ENCODE peak calls at places on chromosomes 7 and 10, in seven cellular contexts. One of them, this sample, is unnamed. For H3K9me3, the result is how much of the 10 kb centered on the place peaks cover.

GRCh38 chr10:43905502-43906236 is 257.0 kb upstream of the ZNF32 start:
- DNase-seq in CD8-positive, alpha-beta T cell: no peak
- DNase-seq in ovary: peak
- DNase-seq in heart right ventricle: peak
- DNase-seq in H9: no peak
- DNase-seq in cardiac muscle cell: no peak
- DNase-seq in RWPE2: no peak
- DNase-seq in this sample: no peak

GRCh38 chr10:79331709-79332108 is 15.6 kb upstream of the PPIF start:
- DNase-seq in CD8-positive, alpha-beta T cell: peak
- DNase-seq in ovary: no peak
- DNase-seq in heart right ventricle: no peak
- DNase-seq in H9: no peak
- DNase-seq in cardiac muscle cell: no peak
- DNase-seq in RWPE2: peak
- DNase-seq in this sample: no peak

GRCh38 chr7:50812847-50813475 is 30.3 kb upstream of the GRB10 start:
- DNase-seq in CD8-positive, alpha-beta T cell: no peak
- DNase-seq in ovary: peak
- DNase-seq in heart right ventricle: peak
- DNase-seq in H9: no peak
- DNase-seq in cardiac muscle cell: peak
- DNase-seq in RWPE2: no peak
- DNase-seq in this sample: no peak

GRCh38 chr7:111485981-111486380 is 76.3 kb downstream of the IMMP2L start:
- DNase-seq in CD8-positive, alpha-beta T cell: no peak
- DNase-seq in ovary: no peak
- DNase-seq in heart right ventricle: no peak
- DNase-seq in H9: no peak
- DNase-seq in cardiac muscle cell: no peak
- DNase-seq in RWPE2: no peak
- DNase-seq in this sample: no peak

GRCh38 chr10:110407301-110408170 is 90.2 kb upstream of the DUSP5 start:
- DNase-seq in CD8-positive, alpha-beta T cell: no peak
- DNase-seq in ovary: no peak
- DNase-seq in heart right ventricle: no peak
- DNase-seq in H9: no peak
- DNase-seq in cardiac muscle cell: no peak
- DNase-seq in RWPE2: no peak
- DNase-seq in this sample: no peak

GRCh38 chr10:35427543-35427942 is 91.2 kb downstream of the CCNY start:
- DNase-seq in CD8-positive, alpha-beta T cell: no peak
- DNase-seq in ovary: no peak
- DNase-seq in heart right ventricle: no peak
- DNase-seq in H9: no peak
- DNase-seq in cardiac muscle cell: no peak
- DNase-seq in RWPE2: no peak
- DNase-seq in this sample: no peak

GRCh38 chr10:5566606-5567005 is 41.8 kb downstream of the CALML3 start:
- DNase-seq in CD8-positive, alpha-beta T cell: no peak
- DNase-seq in ovary: peak
- DNase-seq in heart right ventricle: no peak
- DNase-seq in H9: no peak
- DNase-seq in cardiac muscle cell: no peak
- DNase-seq in RWPE2: peak
- DNase-seq in this sample: no peak

GRCh38 chr10:73800560-73801252 is 10.7 kb downstream of the NDST2 start:
- DNase-seq in CD8-positive, alpha-beta T cell: no peak
- DNase-seq in ovary: no peak
- DNase-seq in heart right ventricle: no peak
- DNase-seq in H9: no peak
- DNase-seq in cardiac muscle cell: no peak
- DNase-seq in RWPE2: no peak
- DNase-seq in this sample: no peak

GRCh38 chr7:159158125-159158887 is 13.6 kb upstream of the VIPR2 start:
- DNase-seq in CD8-positive, alpha-beta T cell: no peak
- DNase-seq in ovary: no peak
- DNase-seq in heart right ventricle: no peak
- DNase-seq in H9: no peak
- DNase-seq in cardiac muscle cell: no peak
- DNase-seq in RWPE2: no peak
- DNase-seq in this sample: no peak

GRCh38 chr7:159159731-159160130 is 15.1 kb upstream of the VIPR2 start:
- DNase-seq in CD8-positive, alpha-beta T cell: no peak
- DNase-seq in ovary: no peak
- DNase-seq in heart right ventricle: no peak
- DNase-seq in H9: no peak
- DNase-seq in cardiac muscle cell: no peak
- DNase-seq in RWPE2: no peak
- DNase-seq in this sample: no peak

GRCh38 chr7:159158888-159159405 is 14.3 kb upstream of the VIPR2 start:
- DNase-seq in CD8-positive, alpha-beta T cell: no peak
- DNase-seq in ovary: no peak
- DNase-seq in heart right ventricle: no peak
- DNase-seq in H9: no peak
- DNase-seq in cardiac muscle cell: no peak
- DNase-seq in RWPE2: no peak
- DNase-seq in this sample: no peak

GRCh38 chr7:159156436-159157245 is 12.0 kb upstream of the VIPR2 start:
- DNase-seq in CD8-positive, alpha-beta T cell: no peak
- DNase-seq in ovary: no peak
- DNase-seq in heart right ventricle: no peak
- DNase-seq in H9: no peak
- DNase-seq in cardiac muscle cell: no peak
- DNase-seq in RWPE2: no peak
- DNase-seq in this sample: no peak

GRCh38 chr7:159157714-159158113 is 13.0 kb upstream of the VIPR2 start:
- DNase-seq in CD8-positive, alpha-beta T cell: no peak
- DNase-seq in ovary: no peak
- DNase-seq in heart right ventricle: no peak
- DNase-seq in H9: no peak
- DNase-seq in cardiac muscle cell: no peak
- DNase-seq in RWPE2: no peak
- DNase-seq in this sample: no peak
- H3K9me3 ChIP-seq in CD8-positive, alpha-beta T cell: under half
- H3K9me3 ChIP-seq in ovary: under half
- H3K9me3 ChIP-seq in heart right ventricle: under half
- H3K9me3 ChIP-seq in H9: under half
- H3K9me3 ChIP-seq in cardiac muscle cell: under half
- H3K9me3 ChIP-seq in RWPE2: under half
- H3K9me3 ChIP-seq in this sample: under half

DNA sequence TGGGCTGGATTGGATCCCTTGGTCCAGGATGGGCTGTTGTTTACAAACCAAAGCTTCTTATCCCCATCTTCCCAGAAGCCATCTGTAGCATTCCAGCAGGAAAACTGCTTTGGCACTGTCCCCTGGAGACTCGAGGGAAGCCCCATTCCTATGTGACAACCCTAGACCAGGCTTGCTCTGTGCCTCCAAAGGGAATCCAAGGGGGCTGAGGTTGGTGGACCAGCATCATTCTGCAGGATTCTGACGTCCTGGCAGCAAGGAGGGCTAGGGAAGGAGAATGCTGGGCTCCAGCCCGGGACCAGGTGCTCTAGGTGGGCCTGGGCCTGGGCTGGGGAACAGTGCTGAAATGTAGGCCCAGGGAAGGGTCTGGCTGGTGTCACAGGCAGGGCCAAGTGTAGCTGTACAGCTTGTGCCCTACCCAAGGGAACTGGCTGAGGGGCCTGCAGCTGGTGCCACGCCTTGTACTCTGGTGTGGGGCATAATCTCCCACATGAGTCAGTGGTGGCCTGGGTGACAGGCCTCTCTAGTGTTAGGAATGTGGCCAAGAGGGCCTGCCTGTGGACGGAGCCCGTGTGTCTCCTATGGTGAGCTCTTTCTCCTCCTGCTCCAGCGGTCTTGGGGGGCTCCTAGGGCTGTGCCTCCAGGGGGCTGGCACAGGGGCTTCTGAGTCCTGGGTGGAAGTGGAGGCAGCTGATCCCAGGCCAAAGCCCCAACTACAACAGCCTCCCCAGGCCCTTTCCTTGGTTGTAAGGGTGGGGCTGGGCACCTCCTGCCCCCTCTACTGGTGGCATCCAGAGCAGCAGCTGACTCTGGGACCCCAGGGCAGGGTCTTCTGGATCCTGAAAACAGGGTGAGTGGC is 25.2 kb downstream of the TRIM8 start:
- DNase-seq in CD8-positive, alpha-beta T cell: peak
- DNase-seq in ovary: no peak
- DNase-seq in heart right ventricle: peak
- DNase-seq in H9: peak
- DNase-seq in cardiac muscle cell: no peak
- DNase-seq in RWPE2: no peak
- DNase-seq in this sample: no peak
- H3K27ac ChIP-seq in CD8-positive, alpha-beta T cell: no peak
- H3K27ac ChIP-seq in ovary: no peak
- H3K27ac ChIP-seq in heart right ventricle: peak
- H3K27ac ChIP-seq in H9: no peak
- H3K27ac ChIP-seq in cardiac muscle cell: peak
- H3K27ac ChIP-seq in RWPE2: peak
- H3K27ac ChIP-seq in this sample: no peak

GRCh38 chr7:64320547-64321495 is 7.1 kb downstream of the ZNF736 start:
- DNase-seq in CD8-positive, alpha-beta T cell: no peak
- DNase-seq in ovary: no peak
- DNase-seq in heart right ventricle: no peak
- DNase-seq in H9: no peak
- DNase-seq in cardiac muscle cell: no peak
- DNase-seq in RWPE2: no peak
- DNase-seq in this sample: no peak
- H3K9me3 ChIP-seq in CD8-positive, alpha-beta T cell: under half
- H3K9me3 ChIP-seq in ovary: under half
- H3K9me3 ChIP-seq in heart right ventricle: under half
- H3K9me3 ChIP-seq in H9: under half
- H3K9me3 ChIP-seq in cardiac muscle cell: under half
- H3K9me3 ChIP-seq in RWPE2: under half
- H3K9me3 ChIP-seq in this sample: under half

GRCh38 chr10:61888744-61889143 is 12.8 kb upstream of the ARID5B start:
- DNase-seq in CD8-positive, alpha-beta T cell: no peak
- DNase-seq in ovary: no peak
- DNase-seq in heart right ventricle: no peak
- DNase-seq in H9: no peak
- DNase-seq in cardiac muscle cell: no peak
- DNase-seq in RWPE2: no peak
- DNase-seq in this sample: no peak
- H3K27ac ChIP-seq in CD8-positive, alpha-beta T cell: no peak
- H3K27ac ChIP-seq in ovary: no peak
- H3K27ac ChIP-seq in heart right ventricle: no peak
- H3K27ac ChIP-seq in H9: no peak
- H3K27ac ChIP-seq in cardiac muscle cell: no peak
- H3K27ac ChIP-seq in RWPE2: no peak
- H3K27ac ChIP-seq in this sample: no peak

GRCh38 chr7:27242046-27242579 is 489 bp upstream of the EVX1 start:
- DNase-seq in CD8-positive, alpha-beta T cell: no peak
- DNase-seq in ovary: no peak
- DNase-seq in heart right ventricle: no peak
- DNase-seq in H9: no peak
- DNase-seq in cardiac muscle cell: no peak
- DNase-seq in RWPE2: no peak
- DNase-seq in this sample: no peak
- H3K9me3 ChIP-seq in CD8-positive, alpha-beta T cell: under half
- H3K9me3 ChIP-seq in ovary: under half
- H3K9me3 ChIP-seq in heart right ventricle: under half
- H3K9me3 ChIP-seq in H9: under half
- H3K9me3 ChIP-seq in cardiac muscle cell: under half
- H3K9me3 ChIP-seq in RWPE2: under half
- H3K9me3 ChIP-seq in this sample: under half